ENCODE peak calls at places on chromosomes 12 and 14, in four cellular contexts. I, B, C and X are unnamed samples.

GRCh38 chr14:71076472-71076871 is 169.2 kb downstream of the PCNX1 start:
- DNase-seq in I (no peak), B (no peak), C (no peak), X (no peak)

GRCh38 chr12:30696486-30696885 is 817 bp upstream of the IPO8 start:
- DNase-seq in I (no peak), B (peak; percentile 26), C (no peak), X (no peak)

GRCh38 chr12:87518508-87518907 is 510.7 kb downstream of the C12orf50 start:
- DNase-seq in I (no peak), B (no peak), C (no peak), X (no peak)

GRCh38 chr12:5268424-5269210 is 163.3 kb upstream of the NTF3 start:
- DNase-seq in I (no peak), B (no peak), C (no peak), X (no peak)

GRCh38 chr12:120669055-120669828 is 17.7 kb upstream of the MLEC start:
- DNase-seq in I (no peak), B (peak; percentile 83), C (no peak), X (no peak)

GRCh38 chr12:15522574-15523187 is 200.4 kb downstream of the PTPRO start:
- DNase-seq in I (no peak), B (peak; percentile 43), C (peak; percentile 36), X (peak; percentile 31)

GRCh38 chr14:90844321-90844720 is 28.1 kb upstream of the TTC7B start:
- DNase-seq in I (peak; percentile 13), B (no peak), C (no peak), X (no peak)

GRCh38 chr12:53973093-53974042 is at the start of gene HOXC11:
- DNase-seq in I (no peak), B (no peak), C (no peak), X (no peak)

GRCh38 chr14:96747608-96748007 is 49.6 kb upstream of the VRK1 start:
- DNase-seq in I (no peak), B (no peak), C (no peak), X (no peak)

GRCh38 chr12:108888031-108888430 is 8.1 kb downstream of the DAO start:
- DNase-seq in I (no peak), B (no peak), C (no peak), X (no peak)

GRCh38 chr14:43464968-43465367 is 1042.1 kb downstream of the FSCB start:
- DNase-seq in I (no peak), B (no peak), C (no peak), X (peak; percentile 65)

GRCh38 chr14:68341765-68342212 is 451.1 kb downstream of the ZFP36L1 start:
- DNase-seq in I (no peak), B (no peak), C (no peak), X (no peak)

GRCh38 chr14:66575939-66576338 is 68.0 kb downstream of the GPHN start:
- DNase-seq in I (no peak), B (no peak), C (no peak), X (no peak)

GRCh38 chr12:75692883-75693282 is 181.5 kb upstream of the KRR1 start:
- DNase-seq in I (no peak), B (no peak), C (no peak), X (no peak)

GRCh38 chr14:94098359-94098758 is 12.2 kb upstream of the IFI27 start:
- DNase-seq in I (no peak), B (no peak), C (no peak), X (no peak)

GRCh38 chr12:103326190-103326589 is 169.6 kb downstream of the C12orf42 start:
- DNase-seq in I (no peak), B (peak; percentile 27), C (peak; percentile 18), X (peak; percentile 10)

GRCh38 chr12:96189781-96190180 is 4.4 kb upstream of the ELK3 start:
- DNase-seq in I (no peak), B (no peak), C (no peak), X (no peak)

GRCh38 chr14:72810201-72810600 is 83.7 kb downstream of the DPF3 start:
- DNase-seq in I (no peak), B (no peak), C (no peak), X (no peak)

GRCh38 chr12:25200703-25201102 is 5.7 kb downstream of the ETFRF1 start:
- DNase-seq in I (no peak), B (no peak), C (no peak), X (no peak)

GRCh38 chr12:91413591-91413990 is 231.0 kb upstream of the DCN start:
- DNase-seq in I (no peak), B (peak; percentile 57), C (peak; percentile 51), X (no peak)

GRCh38 chr12:109840349-109841073 is 7.3 kb upstream of the TRPV4 start:
- DNase-seq in I (no peak), B (no peak), C (peak; percentile 60), X (no peak)

GRCh38 chr12:57726151-57726883 is 12.2 kb downstream of the AGAP2 start:
- DNase-seq in I (peak; percentile 90), B (peak; percentile 96), C (peak; percentile 72), X (no peak)

GRCh38 chr14:68809524-68809923 is 16.7 kb upstream of the ZFP36L1 start:
- DNase-seq in I (no peak), B (peak; percentile 6), C (no peak), X (no peak)

GRCh38 chr14:32509632-32510187 is 180.6 kb downstream of the AKAP6 start:
- DNase-seq in I (no peak), B (no peak), C (no peak), X (peak; percentile 73)

GRCh38 chr12:27807063-27807703 is 27.1 kb upstream of the MANSC4 start:
- DNase-seq in I (no peak), B (no peak), C (no peak), X (no peak)
- TF ChIP-seq CTCF in I (no peak), B (peak; percentile 9), C (no peak), X (no peak)

GRCh38 chr14:100173353-100173752 is 13.9 kb upstream of the DEGS2 start:
- DNase-seq in I (no peak), B (no peak), C (no peak), X (no peak)

GRCh38 chr14:100172811-100173210 is 13.4 kb upstream of the DEGS2 start:
- DNase-seq in I (no peak), B (no peak), C (no peak), X (no peak)

GRCh38 chr14:100176811-100177327 is 17.4 kb upstream of the DEGS2 start:
- DNase-seq in I (no peak), B (no peak), C (no peak), X (no peak)

DNA sequence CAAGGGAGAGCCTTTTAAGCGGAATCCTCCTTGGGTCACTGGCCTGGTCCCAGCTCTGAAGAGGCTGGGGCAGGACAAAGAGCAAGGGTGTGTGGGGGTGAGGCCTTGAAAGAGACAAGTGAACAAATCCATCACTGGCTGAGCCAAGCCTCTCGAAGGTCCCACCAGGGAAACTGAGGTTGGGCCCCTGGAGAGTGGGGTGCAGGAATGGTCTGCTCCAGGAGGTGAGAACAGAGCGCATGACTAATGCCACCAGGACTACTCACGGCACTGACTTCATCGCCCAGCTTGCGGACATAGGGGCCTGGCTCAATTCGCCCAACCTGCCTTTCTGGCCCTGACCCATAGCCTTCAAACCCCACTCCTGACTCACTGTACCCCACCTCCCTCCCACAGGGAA is 19.2 kb upstream of the DEGS2 start:
- DNase-seq in I (no peak), B (no peak), C (no peak), X (no peak)
- H3K4me3 ChIP-seq in I (no peak overlapping the region), B (no peak overlapping the region), C (no peak overlapping the region), X (no peak overlapping the region)

GRCh38 chr12:113826805-113827204 is 139.3 kb downstream of the RBM19 start:
- DNase-seq in I (no peak), B (no peak), C (no peak), X (no peak)
- TF ChIP-seq CTCF in I (no peak), B (peak; percentile 16), C (no peak), X (no peak)

GRCh38 chr12:49541140-49541861 is 2.5 kb downstream of the KCNH3 start:
- DNase-seq in I (peak; percentile 32), B (peak; percentile 35), C (no peak), X (no peak)

GRCh38 chr12:49540229-49541139 is 1.7 kb downstream of the KCNH3 start:
- DNase-seq in I (peak; percentile 59), B (peak; percentile 44), C (no peak), X (no peak)

GRCh38 chr12:49537709-49538601 is 875 bp upstream of the KCNH3 start:
- DNase-seq in I (peak; percentile 71), B (peak; percentile 74), C (no peak), X (no peak)

GRCh38 chr12:49538740-49539403 is at the start of gene KCNH3:
- DNase-seq in I (peak; percentile 90), B (peak; percentile 93), C (peak; percentile 37), X (no peak)

GRCh38 chr12:49539406-49540228 is 787 bp downstream of the KCNH3 start:
- DNase-seq in I (peak; percentile 63), B (peak; percentile 47), C (no peak), X (no peak)
- H3K4me3 ChIP-seq in I (no peak overlapping the region), B (no peak overlapping the region), C (peak overlapping the region; percentile 87), X (no peak overlapping the region)